ENCODE peak calls at places on chromosomes 13 and 19, in seven cellular contexts. One of them, this sample, is unnamed.

GRCh38 chr19:41612483-41612882 is 14.4 kb downstream of the CEACAM4 start:
- DNase-seq in suprapubic skin: no peak
- DNase-seq in left colon: no peak
- DNase-seq in occipital lobe: no peak
- DNase-seq in HL-60: peak
- DNase-seq in M059J: no peak
- DNase-seq in activated naive CD8-positive, alpha-beta T cell treated with anti-CD3 and anti-CD28 coated beads, Interleukin-2, amount 50 U/mL, for 24 hours: no peak
- DNase-seq in this sample: no peak

GRCh38 chr13:113739527-113740285 is 19.3 kb upstream of the TMEM255B start:
- DNase-seq in HL-60: no peak
- DNase-seq in occipital lobe: no peak
- DNase-seq in suprapubic skin: no peak
- DNase-seq in M059J: no peak
- DNase-seq in activated naive CD8-positive, alpha-beta T cell treated with anti-CD3 and anti-CD28 coated beads, Interleukin-2, amount 50 U/mL, for 24 hours: no peak
- DNase-seq in left colon: no peak
- DNase-seq in this sample: no peak

GRCh38 chr13:76815344-76815743 is 70.9 kb downstream of the KCTD12 start:
- DNase-seq in left colon: no peak
- DNase-seq in occipital lobe: no peak
- DNase-seq in HL-60: no peak
- DNase-seq in activated naive CD8-positive, alpha-beta T cell treated with anti-CD3 and anti-CD28 coated beads, Interleukin-2, amount 50 U/mL, for 24 hours: no peak
- DNase-seq in M059J: no peak
- DNase-seq in suprapubic skin: no peak
- DNase-seq in this sample: no peak

GRCh38 chr19:19159534-19159933 is 10.5 kb downstream of the MEF2B start:
- DNase-seq in suprapubic skin: no peak
- DNase-seq in left colon: no peak
- DNase-seq in M059J: no peak
- DNase-seq in activated naive CD8-positive, alpha-beta T cell treated with anti-CD3 and anti-CD28 coated beads, Interleukin-2, amount 50 U/mL, for 24 hours: no peak
- DNase-seq in occipital lobe: no peak
- DNase-seq in HL-60: no peak
- DNase-seq in this sample: no peak

GRCh38 chr13:37029617-37030016 is 29.0 kb downstream of the EXOSC8 start:
- DNase-seq in left colon: no peak
- DNase-seq in occipital lobe: no peak
- DNase-seq in HL-60: no peak
- DNase-seq in activated naive CD8-positive, alpha-beta T cell treated with anti-CD3 and anti-CD28 coated beads, Interleukin-2, amount 50 U/mL, for 24 hours: no peak
- DNase-seq in suprapubic skin: no peak
- DNase-seq in M059J: no peak
- DNase-seq in this sample: peak

GRCh38 chr13:52744842-52745241 is 5.2 kb upstream of the CNMD start:
- DNase-seq in occipital lobe: no peak
- DNase-seq in activated naive CD8-positive, alpha-beta T cell treated with anti-CD3 and anti-CD28 coated beads, Interleukin-2, amount 50 U/mL, for 24 hours: no peak
- DNase-seq in suprapubic skin: no peak
- DNase-seq in M059J: no peak
- DNase-seq in HL-60: no peak
- DNase-seq in left colon: no peak
- DNase-seq in this sample: no peak

GRCh38 chr13:114237415-114238112 is 2.9 kb downstream of the CDC16 start:
- DNase-seq in left colon: no peak
- DNase-seq in occipital lobe: no peak
- DNase-seq in activated naive CD8-positive, alpha-beta T cell treated with anti-CD3 and anti-CD28 coated beads, Interleukin-2, amount 50 U/mL, for 24 hours: no peak
- DNase-seq in HL-60: no peak
- DNase-seq in M059J: no peak
- DNase-seq in suprapubic skin: no peak
- DNase-seq in this sample: no peak

GRCh38 chr13:80131204-80131603 is 209.7 kb downstream of the SPRY2 start:
- DNase-seq in HL-60: no peak
- DNase-seq in suprapubic skin: peak
- DNase-seq in activated naive CD8-positive, alpha-beta T cell treated with anti-CD3 and anti-CD28 coated beads, Interleukin-2, amount 50 U/mL, for 24 hours: no peak
- DNase-seq in occipital lobe: peak
- DNase-seq in left colon: peak
- DNase-seq in M059J: peak
- DNase-seq in this sample: peak

GRCh38 chr19:16273005-16273404 is 51.6 kb upstream of the KLF2 start:
- DNase-seq in occipital lobe: no peak
- DNase-seq in HL-60: no peak
- DNase-seq in left colon: no peak
- DNase-seq in M059J: no peak
- DNase-seq in activated naive CD8-positive, alpha-beta T cell treated with anti-CD3 and anti-CD28 coated beads, Interleukin-2, amount 50 U/mL, for 24 hours: no peak
- DNase-seq in suprapubic skin: no peak
- DNase-seq in this sample: no peak

GRCh38 chr13:75050419-75051066 is 431.4 kb downstream of the TBC1D4 start:
- DNase-seq in activated naive CD8-positive, alpha-beta T cell treated with anti-CD3 and anti-CD28 coated beads, Interleukin-2, amount 50 U/mL, for 24 hours: no peak
- DNase-seq in HL-60: no peak
- DNase-seq in occipital lobe: no peak
- DNase-seq in left colon: no peak
- DNase-seq in suprapubic skin: no peak
- DNase-seq in M059J: peak
- DNase-seq in this sample: peak

GRCh38 chr19:49161987-49162386 is 4.4 kb downstream of the TRPM4 start:
- DNase-seq in suprapubic skin: no peak
- DNase-seq in HL-60: no peak
- DNase-seq in activated naive CD8-positive, alpha-beta T cell treated with anti-CD3 and anti-CD28 coated beads, Interleukin-2, amount 50 U/mL, for 24 hours: no peak
- DNase-seq in left colon: no peak
- DNase-seq in occipital lobe: no peak
- DNase-seq in M059J: no peak
- DNase-seq in this sample: no peak

GRCh38 chr13:76014618-76015315 is 378.6 kb downstream of the LMO7 start:
- DNase-seq in M059J: peak
- DNase-seq in suprapubic skin: no peak
- DNase-seq in occipital lobe: no peak
- DNase-seq in activated naive CD8-positive, alpha-beta T cell treated with anti-CD3 and anti-CD28 coated beads, Interleukin-2, amount 50 U/mL, for 24 hours: no peak
- DNase-seq in left colon: no peak
- DNase-seq in HL-60: no peak
- DNase-seq in this sample: peak

GRCh38 chr13:113948034-113948742 is 25.7 kb downstream of the C13orf46 start:
- DNase-seq in occipital lobe: no peak
- DNase-seq in M059J: no peak
- DNase-seq in left colon: no peak
- DNase-seq in HL-60: no peak
- DNase-seq in suprapubic skin: no peak
- DNase-seq in activated naive CD8-positive, alpha-beta T cell treated with anti-CD3 and anti-CD28 coated beads, Interleukin-2, amount 50 U/mL, for 24 hours: no peak
- DNase-seq in this sample: no peak

GRCh38 chr19:41893899-41894298 is 10.9 kb downstream of the ARHGEF1 start:
- DNase-seq in HL-60: no peak
- DNase-seq in occipital lobe: no peak
- DNase-seq in M059J: no peak
- DNase-seq in left colon: no peak
- DNase-seq in activated naive CD8-positive, alpha-beta T cell treated with anti-CD3 and anti-CD28 coated beads, Interleukin-2, amount 50 U/mL, for 24 hours: no peak
- DNase-seq in suprapubic skin: no peak
- DNase-seq in this sample: no peak